ENCODE peak calls at places on chromosomes 5 and 9, in four cellular contexts. One of them, this sample, is unnamed.

GRCh38 chr5:20524956-20525529 is 537.0 kb upstream of the CDH18 start:
- DNase-seq in H1: no peak
- DNase-seq in HepG2: no peak
- DNase-seq in K562: no peak
- DNase-seq in this sample: no peak

GRCh38 chr9:127742435-127743088 is 7.5 kb upstream of the TOR2A start:
- DNase-seq in H1: peak; percentile 91
- DNase-seq in HepG2: no peak
- DNase-seq in K562: peak; percentile 96
- DNase-seq in this sample: no peak

GRCh38 chr5:151221574-151221973 is 2.3 kb downstream of the CCDC69 start:
- DNase-seq in H1: no peak
- DNase-seq in HepG2: no peak
- DNase-seq in K562: no peak
- DNase-seq in this sample: no peak

GRCh38 chr9:127012250-127012649 is 97.7 kb downstream of the RALGPS1 start:
- DNase-seq in H1: no peak
- DNase-seq in HepG2: no peak
- DNase-seq in K562: no peak
- DNase-seq in this sample: no peak

GRCh38 chr9:105475302-105475701 is 27.5 kb downstream of the FSD1L start:
- DNase-seq in H1: no peak
- DNase-seq in HepG2: peak; percentile 39
- DNase-seq in K562: no peak
- DNase-seq in this sample: no peak

GRCh38 chr5:121445511-121445910 is 406.2 kb upstream of the FTMT start:
- DNase-seq in H1: no peak
- DNase-seq in HepG2: no peak
- DNase-seq in K562: no peak
- DNase-seq in this sample: no peak

GRCh38 chr5:42798284-42799240 is 13.1 kb downstream of the SELENOP start:
- DNase-seq in H1: no peak
- DNase-seq in HepG2: peak; percentile 28
- DNase-seq in K562: no peak
- DNase-seq in this sample: no peak

GRCh38 chr9:69760278-69760610 is 433 bp upstream of the PTAR1 start:
- DNase-seq in H1: no peak
- DNase-seq in HepG2: no peak
- DNase-seq in K562: no peak
- DNase-seq in this sample: no peak

GRCh38 chr9:122367065-122367464 is 3.8 kb upstream of the PTGS1 start:
- DNase-seq in H1: no peak
- DNase-seq in HepG2: no peak
- DNase-seq in K562: no peak
- DNase-seq in this sample: no peak

GRCh38 chr9:1907465-1907864 is 107.7 kb upstream of the SMARCA2 start:
- DNase-seq in H1: no peak
- DNase-seq in HepG2: no peak
- DNase-seq in K562: no peak
- DNase-seq in this sample: no peak

GRCh38 chr9:115553082-115553481 is 435.1 kb upstream of the TNC start:
- DNase-seq in H1: no peak
- DNase-seq in HepG2: no peak
- DNase-seq in K562: no peak
- DNase-seq in this sample: no peak

GRCh38 chr5:122089614-122090013 is 11.6 kb upstream of the LOX start:
- DNase-seq in H1: no peak
- DNase-seq in HepG2: no peak
- DNase-seq in K562: no peak
- DNase-seq in this sample: no peak

GRCh38 chr5:4226565-4226964 is 630.9 kb downstream of the IRX1 start:
- DNase-seq in H1: no peak
- DNase-seq in HepG2: no peak
- DNase-seq in K562: no peak
- DNase-seq in this sample: no peak

GRCh38 chr5:143758750-143759149 is 53.2 kb upstream of the HMHB1 start:
- DNase-seq in H1: no peak
- DNase-seq in HepG2: no peak
- DNase-seq in K562: no peak
- DNase-seq in this sample: no peak

GRCh38 chr9:89564257-89564878 is 40.4 kb upstream of the GADD45G start:
- DNase-seq in H1: peak; percentile 46
- DNase-seq in HepG2: peak; percentile 50
- DNase-seq in K562: peak; percentile 17
- DNase-seq in this sample: peak; percentile 82

GRCh38 chr9:98992885-98993569 is 49.3 kb downstream of the COL15A1 start:
- DNase-seq in H1: no peak
- DNase-seq in HepG2: no peak
- DNase-seq in K562: no peak
- DNase-seq in this sample: no peak

GRCh38 chr5:137320056-137321045 is 178.8 kb downstream of the SPOCK1 start:
- DNase-seq in H1: no peak
- DNase-seq in HepG2: peak; percentile 24
- DNase-seq in K562: peak; percentile 43
- DNase-seq in this sample: peak; percentile 21

GRCh38 chr5:176889321-176890280 is 9.5 kb downstream of the HK3 start:
- DNase-seq in H1: no peak
- DNase-seq in HepG2: no peak
- DNase-seq in K562: no peak
- DNase-seq in this sample: no peak
- TF ChIP-seq FOSL1 in H1: no peak
- TF ChIP-seq FOSL1 in HepG2: no peak
- TF ChIP-seq FOSL1 in K562: no peak
- TF ChIP-seq FOSL1 in this sample: no peak

GRCh38 chr9:93141771-93142483 is 7.9 kb upstream of the NINJ1 start:
- DNase-seq in H1: no peak
- DNase-seq in HepG2: no peak
- DNase-seq in K562: no peak
- DNase-seq in this sample: no peak
- TF ChIP-seq FOSL1 in H1: no peak
- TF ChIP-seq FOSL1 in HepG2: no peak
- TF ChIP-seq FOSL1 in K562: no peak
- TF ChIP-seq FOSL1 in this sample: no peak

DNA sequence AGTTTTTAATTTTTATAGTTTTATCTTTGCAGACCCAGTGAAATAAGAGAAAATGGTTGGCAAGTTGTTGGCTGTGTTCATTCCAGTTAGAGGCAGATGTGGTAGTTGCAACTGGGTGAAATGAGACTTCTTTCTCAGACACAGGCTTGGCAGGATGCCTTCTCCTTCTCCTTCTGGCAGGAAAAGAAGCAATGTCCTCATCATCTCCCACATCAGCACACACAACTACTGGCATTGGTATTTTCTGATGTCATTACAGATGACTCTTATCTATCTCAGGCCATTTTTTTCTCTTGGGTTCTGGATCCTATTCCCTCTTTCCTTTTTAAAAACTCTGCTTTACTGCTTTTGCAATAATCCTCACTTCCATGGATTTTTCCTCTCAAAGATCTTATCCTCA is 103.3 kb upstream of the EDIL3 start:
- DNase-seq in H1: no peak
- DNase-seq in HepG2: no peak
- DNase-seq in K562: no peak
- DNase-seq in this sample: no peak
- TF ChIP-seq FOSL1 in H1: no peak
- TF ChIP-seq FOSL1 in HepG2: no peak
- TF ChIP-seq FOSL1 in K562: no peak
- TF ChIP-seq FOSL1 in this sample: no peak

GRCh38 chr5:1314564-1314982 is 19.7 kb upstream of the TERT start:
- DNase-seq in H1: no peak
- DNase-seq in HepG2: no peak
- DNase-seq in K562: no peak
- DNase-seq in this sample: no peak
- TF ChIP-seq FOSL1 in H1: no peak
- TF ChIP-seq FOSL1 in HepG2: no peak
- TF ChIP-seq FOSL1 in K562: no peak
- TF ChIP-seq FOSL1 in this sample: no peak

GRCh38 chr5:28390341-28390740 is 1352.0 kb upstream of the CDH9 start:
- DNase-seq in H1: no peak
- DNase-seq in HepG2: no peak
- DNase-seq in K562: no peak
- DNase-seq in this sample: no peak

GRCh38 chr5:28388428-28388827 is 1350.0 kb upstream of the CDH9 start:
- DNase-seq in H1: no peak
- DNase-seq in HepG2: no peak
- DNase-seq in K562: no peak
- DNase-seq in this sample: no peak

DNA sequence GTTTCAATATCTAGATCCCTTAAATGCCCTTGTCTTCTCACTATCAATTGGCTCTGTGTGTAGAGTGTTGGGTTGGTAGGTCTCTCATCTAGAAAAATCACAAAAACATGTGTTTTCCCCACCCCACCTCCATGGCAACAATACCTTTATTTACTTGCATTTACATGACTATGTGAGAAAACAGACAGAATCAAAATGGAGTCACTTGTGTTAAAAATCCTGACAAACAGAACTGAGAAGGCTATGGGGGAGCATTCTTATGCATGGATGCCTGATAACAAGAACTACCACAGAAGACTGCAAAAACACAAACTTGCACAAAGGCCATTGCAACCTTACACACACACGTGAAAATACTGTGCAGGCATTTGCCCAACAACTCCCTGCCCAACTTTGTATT is 1352.9 kb upstream of the CDH9 start:
- DNase-seq in H1: no peak
- DNase-seq in HepG2: no peak
- DNase-seq in K562: no peak
- DNase-seq in this sample: no peak
- TF ChIP-seq FOSL1 in H1: no peak
- TF ChIP-seq FOSL1 in HepG2: no peak
- TF ChIP-seq FOSL1 in K562: no peak
- TF ChIP-seq FOSL1 in this sample: no peak

DNA sequence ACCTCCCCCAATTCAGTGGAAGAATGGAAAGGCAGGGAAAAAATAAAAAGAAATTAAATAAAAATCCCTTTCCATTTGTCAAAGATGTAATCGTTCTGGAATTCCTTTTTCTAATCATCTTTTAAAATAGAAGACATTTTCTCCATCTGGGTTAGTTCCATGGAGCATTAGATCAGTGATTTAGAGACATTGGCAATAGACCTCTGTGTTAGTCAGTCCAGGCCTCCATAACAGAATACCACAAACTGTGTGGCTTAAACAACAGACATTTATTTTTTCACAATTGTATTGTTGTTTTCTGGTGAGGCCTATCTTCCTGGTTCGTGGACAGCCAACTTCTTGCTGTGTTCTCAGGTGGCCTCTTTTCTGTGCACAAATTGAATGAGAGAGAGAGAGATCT is 516.7 kb upstream of the DAB2 start:
- DNase-seq in H1: no peak
- DNase-seq in HepG2: no peak
- DNase-seq in K562: no peak
- DNase-seq in this sample: no peak
- TF ChIP-seq FOSL1 in H1: no peak
- TF ChIP-seq FOSL1 in HepG2: no peak
- TF ChIP-seq FOSL1 in K562: no peak
- TF ChIP-seq FOSL1 in this sample: no peak

GRCh38 chr9:27377147-27377807 is 80.3 kb upstream of the EQTN start:
- DNase-seq in H1: no peak
- DNase-seq in HepG2: no peak
- DNase-seq in K562: peak; percentile 4
- DNase-seq in this sample: no peak
- TF ChIP-seq FOSL1 in H1: no peak
- TF ChIP-seq FOSL1 in HepG2: no peak
- TF ChIP-seq FOSL1 in K562: peak; percentile 39
- TF ChIP-seq FOSL1 in this sample: no peak

GRCh38 chr5:176648467-176649194 is 1.3 kb downstream of the TSPAN17 start:
- DNase-seq in H1: no peak
- DNase-seq in HepG2: no peak
- DNase-seq in K562: peak; percentile 44
- DNase-seq in this sample: no peak

GRCh38 chr5:176647870-176648466 is 684 bp downstream of the TSPAN17 start:
- DNase-seq in H1: no peak
- DNase-seq in HepG2: no peak
- DNase-seq in K562: peak; percentile 64
- DNase-seq in this sample: no peak

GRCh38 chr5:176652136-176652535 is 4.9 kb downstream of the TSPAN17 start:
- DNase-seq in H1: no peak
- DNase-seq in HepG2: no peak
- DNase-seq in K562: peak; percentile 87
- DNase-seq in this sample: no peak

GRCh38 chr5:176651472-176651980 is 4.2 kb downstream of the TSPAN17 start:
- DNase-seq in H1: no peak
- DNase-seq in HepG2: no peak
- DNase-seq in K562: no peak
- DNase-seq in this sample: no peak

DNA sequence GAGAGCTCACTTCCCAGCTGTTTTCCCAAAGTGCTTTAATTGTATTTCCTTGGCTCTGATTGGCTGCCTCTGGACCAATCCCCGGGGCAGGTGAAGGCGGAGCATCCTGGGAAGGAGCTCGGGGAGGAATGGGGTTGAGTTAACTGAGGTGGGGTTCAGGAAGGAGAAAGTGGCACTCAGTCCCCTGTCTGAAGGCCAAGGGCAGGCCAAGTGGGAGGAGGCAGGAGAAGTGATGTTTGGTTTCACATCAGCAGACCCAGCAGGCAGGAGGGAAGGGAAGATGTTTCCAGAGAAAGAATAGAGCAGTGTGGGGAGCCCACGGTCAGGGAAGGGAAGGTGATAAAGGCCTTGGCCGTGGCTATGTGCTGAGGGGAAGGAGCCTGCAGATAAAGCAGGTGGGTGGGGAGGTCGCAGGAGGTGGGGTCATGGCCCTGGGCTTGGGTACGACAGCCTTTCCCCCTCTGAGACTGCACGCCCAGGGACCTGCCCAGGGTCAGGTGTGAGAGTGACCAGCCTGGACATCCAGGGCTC is 3.1 kb downstream of the TSPAN17 start:
- DNase-seq in H1: no peak
- DNase-seq in HepG2: no peak
- DNase-seq in K562: peak; percentile 88
- DNase-seq in this sample: no peak
- TF ChIP-seq FOSL1 in H1: no peak
- TF ChIP-seq FOSL1 in HepG2: no peak
- TF ChIP-seq FOSL1 in K562: no peak
- TF ChIP-seq FOSL1 in this sample: no peak

GRCh38 chr5:58094031-58094430 is 365.9 kb downstream of the PLK2 start:
- DNase-seq in H1: no peak
- DNase-seq in HepG2: no peak
- DNase-seq in K562: no peak
- DNase-seq in this sample: no peak
- TF ChIP-seq FOSL1 in H1: no peak
- TF ChIP-seq FOSL1 in HepG2: no peak
- TF ChIP-seq FOSL1 in K562: no peak
- TF ChIP-seq FOSL1 in this sample: no peak

This sample was measured in HCT116.